ENCODE peak calls at places on chromosomes 2 and 18, in eight cellular contexts. K is right lobe of liver, V is ovary, Q is tibial nerve, J is transverse colon, R is heart left ventricle, X is IMR-90, N is breast epithelium. I is an unnamed sample. For H3K4me1, the result is how much of the 10 kb centered on the place peaks cover.

GRCh38 chr2:239035361-239035814 is 187.5 kb downstream of the TWIST2 start:
- DNase-seq in K (peak), V (peak), Q (peak), J (peak), R (peak), X (no peak), N (no peak), I (peak)

GRCh38 chr2:157150747-157151146 is 106.8 kb upstream of the GALNT5 start:
- DNase-seq in K (no peak), V (no peak), Q (no peak), J (no peak), R (no peak), X (peak), N (no peak), I (no peak)

GRCh38 chr2:26344581-26345283 is 1.2 kb upstream of the SELENOI start:
- DNase-seq in K (no peak), V (peak), Q (no peak), J (peak), R (no peak), X (peak), N (peak), I (peak)

GRCh38 chr2:11748018-11748860 is 1.8 kb downstream of the LPIN1 start:
- DNase-seq in K (no peak), V (no peak), Q (no peak), J (no peak), R (no peak), X (no peak), N (no peak), I (no peak)

GRCh38 chr2:124530203-124530602 is 505.1 kb downstream of the CNTNAP5 start:
- DNase-seq in K (no peak), V (no peak), Q (no peak), J (no peak), R (no peak), X (no peak), N (no peak), I (no peak)

GRCh38 chr2:239327536-239328305 is 73.1 kb downstream of the HDAC4 start:
- DNase-seq in K (no peak), V (peak), Q (no peak), J (no peak), R (no peak), X (peak), N (no peak), I (no peak)

GRCh38 chr18:26961805-26962204 is 96.3 kb upstream of the AQP4 start:
- DNase-seq in K (no peak), V (no peak), Q (no peak), J (no peak), R (no peak), X (no peak), N (no peak), I (no peak)

GRCh38 chr2:52934354-52934898 is 833.2 kb upstream of the CHAC2 start:
- DNase-seq in K (no peak), V (no peak), Q (no peak), J (no peak), R (no peak), X (peak), N (peak), I (peak)

GRCh38 chr18:5197032-5197434 is at the start of gene AKAIN1:
- DNase-seq in K (no peak), V (no peak), Q (no peak), J (peak), R (peak), X (peak), N (no peak), I (peak)

GRCh38 chr18:9788860-9789259 is 80.8 kb downstream of the RAB31 start:
- DNase-seq in K (no peak), V (no peak), Q (no peak), J (no peak), R (no peak), X (no peak), N (no peak), I (no peak)

GRCh38 chr2:69807821-69808540 is 21.5 kb upstream of the GMCL1 start:
- DNase-seq in K (no peak), V (no peak), Q (no peak), J (no peak), R (no peak), X (no peak), N (no peak), I (no peak)

GRCh38 chr2:178397002-178397605 is 53.9 kb downstream of the PRKRA start:
- DNase-seq in K (no peak), V (no peak), Q (no peak), J (no peak), R (no peak), X (peak), N (no peak), I (no peak)

GRCh38 chr2:28413152-28413895 is 20.7 kb downstream of the FOSL2 start:
- DNase-seq in K (no peak), V (no peak), Q (no peak), J (peak), R (no peak), X (peak), N (no peak), I (no peak)

GRCh38 chr2:168190590-168191336 is 56.6 kb downstream of the STK39 start:
- DNase-seq in K (no peak), V (no peak), Q (no peak), J (no peak), R (no peak), X (no peak), N (no peak), I (no peak)

GRCh38 chr2:127451981-127452380 is 33.8 kb downstream of the PROC start:
- DNase-seq in K (no peak), V (no peak), Q (no peak), J (no peak), R (no peak), X (peak), N (no peak), I (no peak)

GRCh38 chr2:26901326-26902183 is 53.6 kb downstream of the DPYSL5 start:
- DNase-seq in K (no peak), V (no peak), Q (no peak), J (no peak), R (no peak), X (no peak), N (no peak), I (no peak)

GRCh38 chr2:241764272-241765241 is 12.1 kb upstream of the GAL3ST2 start:
- DNase-seq in K (no peak), V (no peak), Q (no peak), J (no peak), R (no peak), X (no peak), N (no peak), I (no peak)

GRCh38 chr18:13433088-13433487 is 214.5 kb downstream of the LDLRAD4 start:
- DNase-seq in K (no peak), V (no peak), Q (no peak), J (no peak), R (no peak), X (no peak), N (no peak), I (no peak)

GRCh38 chr2:83567551-83567950 is 891.5 kb downstream of the SUCLG1 start:
- DNase-seq in K (no peak), V (no peak), Q (no peak), J (no peak), R (no peak), X (no peak), N (no peak), I (no peak)

GRCh38 chr2:207046642-207047213 is 107.4 kb downstream of the CPO start:
- DNase-seq in K (no peak), V (no peak), Q (no peak), J (no peak), R (no peak), X (no peak), N (no peak), I (peak)

GRCh38 chr2:229111744-229112143 is 159.3 kb downstream of the PID1 start:
- DNase-seq in K (no peak), V (no peak), Q (no peak), J (no peak), R (no peak), X (no peak), N (no peak), I (no peak)

GRCh38 chr2:189164732-189165131 is 14.8 kb downstream of the COL5A2 start:
- DNase-seq in K (peak), V (peak), Q (no peak), J (peak), R (no peak), X (peak), N (no peak), I (no peak)

GRCh38 chr18:24600076-24600654 is 139.7 kb downstream of the HRH4 start:
- DNase-seq in K (no peak), V (no peak), Q (no peak), J (no peak), R (no peak), X (peak), N (no peak), I (peak)

GRCh38 chr2:213145723-213146242 is 5.6 kb downstream of the IKZF2 start:
- DNase-seq in K (no peak), V (no peak), Q (no peak), J (no peak), R (no peak), X (no peak), N (no peak), I (no peak)

GRCh38 chr18:54561864-54562263 is 29.2 kb upstream of the DYNAP start:
- DNase-seq in K (no peak), V (no peak), Q (no peak), J (no peak), R (no peak), X (no peak), N (no peak), I (no peak)

GRCh38 chr2:131041402-131042160 is 51.7 kb downstream of the FAM168B start:
- DNase-seq in K (no peak), V (no peak), Q (no peak), J (no peak), R (no peak), X (no peak), N (no peak), I (no peak)

GRCh38 chr18:59957957-59958356 is 58.2 kb downstream of the PMAIP1 start:
- DNase-seq in K (no peak), V (no peak), Q (no peak), J (peak), R (no peak), X (peak), N (no peak), I (peak)

GRCh38 chr2:224281374-224281773 is 120.5 kb downstream of the FAM124B start:
- DNase-seq in K (no peak), V (no peak), Q (no peak), J (no peak), R (no peak), X (no peak), N (no peak), I (no peak)

GRCh38 chr18:62522178-62522509 is 681 bp upstream of the ZCCHC2 start:
- DNase-seq in K (no peak), V (no peak), Q (no peak), J (no peak), R (no peak), X (no peak), N (no peak), I (no peak)

GRCh38 chr18:62523631-62524442 is 1.0 kb downstream of the ZCCHC2 start:
- DNase-seq in K (peak), V (peak), Q (peak), J (peak), R (peak), X (peak), N (peak), I (peak)

GRCh38 chr18:62521588-62521987 is 1.2 kb upstream of the ZCCHC2 start:
- DNase-seq in K (no peak), V (no peak), Q (no peak), J (no peak), R (no peak), X (no peak), N (no peak), I (no peak)

GRCh38 chr18:62523255-62523588 is 397 bp downstream of the ZCCHC2 start:
- DNase-seq in K (no peak), V (no peak), Q (no peak), J (no peak), R (no peak), X (no peak), N (no peak), I (no peak)

DNA sequence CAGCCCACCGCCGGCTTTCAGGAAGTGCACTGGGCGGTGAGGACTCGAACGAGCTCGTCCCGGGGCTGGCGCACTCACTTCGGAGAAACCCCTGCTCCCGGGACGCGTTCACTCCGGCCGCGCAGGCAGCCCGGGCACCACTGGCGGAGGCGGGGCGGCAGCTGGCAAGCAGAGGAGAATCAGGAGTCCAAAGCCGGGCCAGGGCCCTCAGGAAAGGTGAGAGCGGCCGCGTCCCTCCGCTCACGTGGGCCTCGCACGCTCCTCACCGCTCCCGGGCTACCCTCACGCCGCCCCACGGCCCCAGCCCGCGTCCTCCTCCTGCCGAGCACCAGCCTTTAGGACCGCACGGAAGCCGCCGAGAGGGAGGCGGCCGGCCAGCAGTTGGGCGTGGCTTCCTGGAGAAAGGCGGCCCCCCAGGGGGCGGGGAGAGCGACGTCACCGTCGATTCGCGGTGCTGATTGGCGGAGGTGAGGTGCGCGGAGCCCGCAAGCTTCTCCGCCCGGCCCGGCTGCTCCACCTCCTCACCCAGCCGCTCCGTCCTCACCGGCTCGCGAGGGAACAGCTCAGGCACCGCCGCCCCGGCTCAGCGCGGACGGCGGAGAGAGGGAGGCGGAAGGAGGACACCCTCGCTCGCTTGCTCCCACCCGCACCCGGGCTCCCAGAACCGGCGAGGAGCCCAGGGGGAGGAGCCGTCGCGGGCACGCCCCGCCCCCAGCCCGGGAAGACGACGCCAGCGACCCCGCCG is at the start of gene ZCCHC2:
- DNase-seq in K (peak), V (peak), Q (peak), J (peak), R (peak), X (peak), N (peak), I (peak)
- TF ChIP-seq POLR2A in K (peak), V (peak), Q (peak), J (peak), R (peak), X (peak), N (peak), I (peak)

GRCh38 chr2:42788-43187 is 3.5 kb downstream of the FAM110C start:
- DNase-seq in K (no peak), V (no peak), Q (no peak), J (peak), R (no peak), X (no peak), N (no peak), I (peak)
- H3K4me3 ChIP-seq in K (peak), V (no peak), Q (no peak), J (peak), R (no peak), X (no peak), N (no peak), I (no peak)

DNA sequence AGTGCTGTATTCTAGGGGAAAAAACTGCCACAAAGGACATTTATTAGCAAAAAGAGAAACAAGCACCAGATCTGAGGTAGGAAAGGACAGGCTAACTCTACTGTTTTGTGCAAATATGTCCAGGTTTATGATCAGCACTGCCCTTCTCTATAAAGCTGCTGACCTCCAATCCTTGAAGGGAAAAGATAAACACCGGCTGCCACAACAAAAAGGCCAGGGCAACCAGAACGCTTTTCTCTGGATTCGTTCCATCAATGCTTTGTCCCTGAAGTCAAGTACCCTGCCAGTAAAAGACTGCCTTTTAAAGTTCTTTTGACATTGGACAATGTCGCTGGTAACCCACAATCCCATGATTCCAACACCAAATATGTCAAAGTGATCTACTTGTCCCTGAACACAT is 21.0 kb downstream of the SMAD2 start:
- DNase-seq in K (no peak), V (no peak), Q (no peak), J (no peak), R (no peak), X (no peak), N (no peak), I (no peak)
- H3K4me1 ChIP-seq in K (under half), V (under half), Q (under half), J (under half), R (under half), X (under half), N (under half), I (under half)

GRCh38 chr2:113219889-113220641 is 46.3 kb downstream of the PSD4 start:
- DNase-seq in K (peak), V (no peak), Q (peak), J (peak), R (no peak), X (peak), N (peak), I (peak)
- TF ChIP-seq POLR2A in K (peak), V (no peak), Q (peak), J (peak), R (peak), X (no peak), N (no peak), I (no peak)

GRCh38 chr2:150484006-150484405 is 3.5 kb downstream of the RND3 start:
- DNase-seq in K (no peak), V (no peak), Q (no peak), J (no peak), R (no peak), X (no peak), N (no peak), I (no peak)
- H3K4me3 ChIP-seq in K (peak), V (no peak), Q (no peak), J (peak), R (peak), X (peak), N (peak), I (no peak)

I was measured in body of pancreas.